ENCODE peak calls at places on chromosome 4, in seven cellular contexts. J is right lobe of liver; L is right cardiac atrium; K is foreskin keratinocyte; E is AG04450; G is effector memory CD4-positive, alpha-beta T cell; P is right atrium auricular region. D is an unnamed sample.

GRCh38 chr4:53629296-53629695 is 38.0 kb upstream of the LNX1 start:
- DNase-seq in J (no peak), L (no peak), K (no peak), E (no peak), G (no peak), P (no peak), D (no peak)

GRCh38 chr4:159764343-159764952 is 661.6 kb downstream of the RAPGEF2 start:
- DNase-seq in J (no peak), L (no peak), K (peak), E (no peak), G (no peak), P (no peak), D (no peak)

GRCh38 chr4:157057187-157057586 is 18.8 kb upstream of the GLRB start:
- DNase-seq in J (no peak), L (no peak), K (no peak), E (no peak), G (no peak), P (no peak), D (no peak)

GRCh38 chr4:89283226-89283974 is 24.2 kb downstream of the GPRIN3 start:
- DNase-seq in J (no peak), L (no peak), K (peak), E (no peak), G (peak), P (no peak), D (no peak)

GRCh38 chr4:41506071-41506470 is 31.9 kb upstream of the LIMCH1 start:
- DNase-seq in J (no peak), L (no peak), K (peak), E (no peak), G (no peak), P (no peak), D (no peak)

GRCh38 chr4:172786039-172786792 is 382.4 kb upstream of the GALNT7 start:
- DNase-seq in J (no peak), L (peak), K (peak), E (no peak), G (no peak), P (no peak), D (no peak)

GRCh38 chr4:108080752-108081151 is 88.0 kb downstream of the LEF1 start:
- DNase-seq in J (no peak), L (no peak), K (no peak), E (no peak), G (no peak), P (no peak), D (no peak)

GRCh38 chr4:109234596-109234995 is 67.9 kb downstream of the COL25A1 start:
- DNase-seq in J (no peak), L (no peak), K (no peak), E (no peak), G (no peak), P (no peak), D (no peak)

GRCh38 chr4:68606240-68606639 is 30.1 kb upstream of the UGT2B17 start:
- DNase-seq in J (no peak), L (no peak), K (no peak), E (no peak), G (no peak), P (no peak), D (no peak)

GRCh38 chr4:102263024-102263787 is 82.1 kb downstream of the SLC39A8 start:
- DNase-seq in J (no peak), L (no peak), K (peak), E (no peak), G (no peak), P (no peak), D (no peak)

GRCh38 chr4:185304944-185305690 is 90.6 kb downstream of the LRP2BP start:
- DNase-seq in J (no peak), L (no peak), K (peak), E (no peak), G (no peak), P (no peak), D (no peak)

GRCh38 chr4:71211748-71212147 is 127.1 kb upstream of the SLC4A4 start:
- DNase-seq in J (no peak), L (no peak), K (no peak), E (no peak), G (no peak), P (no peak), D (no peak)

GRCh38 chr4:78800965-78801364 is 24.8 kb downstream of the BMP2K start:
- DNase-seq in J (no peak), L (no peak), K (no peak), E (no peak), G (no peak), P (no peak), D (no peak)

GRCh38 chr4:40261246-40262078 is 64.6 kb downstream of the RHOH start:
- DNase-seq in J (no peak), L (no peak), K (no peak), E (no peak), G (no peak), P (no peak), D (no peak)

GRCh38 chr4:85127653-85128052 is 161.2 kb upstream of the WDFY3 start:
- DNase-seq in J (no peak), L (no peak), K (peak), E (no peak), G (no peak), P (no peak), D (no peak)

GRCh38 chr4:5203309-5203708 is 152.0 kb downstream of the STK32B start:
- DNase-seq in J (no peak), L (no peak), K (no peak), E (no peak), G (no peak), P (no peak), D (no peak)

GRCh38 chr4:2269206-2269531 is 7.3 kb upstream of the MXD4 start:
- DNase-seq in J (no peak), L (peak), K (no peak), E (no peak), G (no peak), P (no peak), D (no peak)

GRCh38 chr4:125369098-125369497 is 54.3 kb downstream of the FAT4 start:
- DNase-seq in J (no peak), L (no peak), K (no peak), E (no peak), G (no peak), P (no peak), D (no peak)

GRCh38 chr4:125313989-125314602 is 659 bp upstream of the FAT4 start:
- DNase-seq in J (peak), L (peak), K (no peak), E (no peak), G (no peak), P (no peak), D (no peak)

GRCh38 chr4:119661231-119661630 is 32.6 kb upstream of the PDE5A start:
- DNase-seq in J (no peak), L (no peak), K (no peak), E (no peak), G (no peak), P (no peak), D (no peak)

GRCh38 chr4:24559032-24559821 is 25.1 kb downstream of the DHX15 start:
- DNase-seq in J (no peak), L (no peak), K (no peak), E (no peak), G (no peak), P (no peak), D (no peak)
- H3K27ac ChIP-seq in J (no peak), L (no peak), K (no peak), E (no peak), G (no peak), P (no peak), D (no peak)

GRCh38 chr4:24237709-24238108 is 346.6 kb downstream of the DHX15 start:
- DNase-seq in J (no peak), L (peak), K (no peak), E (no peak), G (no peak), P (no peak), D (no peak)

GRCh38 chr4:24236532-24236931 is 346.7 kb upstream of the PPARGC1A start:
- DNase-seq in J (no peak), L (no peak), K (no peak), E (no peak), G (no peak), P (no peak), D (no peak)

GRCh38 chr4:24230955-24231354 is 341.1 kb upstream of the PPARGC1A start:
- DNase-seq in J (no peak), L (no peak), K (no peak), E (no peak), G (no peak), P (no peak), D (no peak)

GRCh38 chr4:24235609-24236008 is 345.8 kb upstream of the PPARGC1A start:
- DNase-seq in J (no peak), L (no peak), K (no peak), E (no peak), G (no peak), P (no peak), D (no peak)

DNA sequence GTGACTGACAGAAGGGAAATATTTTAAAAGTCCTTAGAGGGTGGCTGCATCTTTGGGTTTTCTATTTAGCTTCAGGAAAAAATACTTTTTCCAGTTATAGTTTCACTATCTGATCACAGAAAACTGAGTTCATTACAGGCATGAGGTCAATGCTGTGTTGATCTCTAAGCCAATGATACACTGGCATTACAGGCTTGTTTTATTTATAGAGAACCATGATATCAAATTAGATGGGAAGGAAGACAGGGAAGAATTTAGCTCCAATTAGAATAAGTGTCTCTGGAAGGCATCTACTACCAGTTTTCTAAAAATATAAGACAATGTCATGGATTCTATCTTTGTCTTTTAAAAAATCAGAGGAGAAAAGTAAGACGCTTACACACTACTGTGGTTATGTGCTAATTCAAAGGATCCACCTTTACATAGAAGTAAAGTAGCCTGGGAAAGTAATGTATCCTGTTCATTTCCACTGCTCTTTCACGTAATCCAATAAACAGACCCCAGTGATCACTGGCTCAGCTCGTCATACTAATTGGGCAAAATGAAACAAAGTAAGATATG is 344.5 kb upstream of the PPARGC1A start:
- DNase-seq in J (no peak), L (no peak), K (no peak), E (no peak), G (no peak), P (no peak), D (no peak)
- H3K27ac ChIP-seq in J (no peak), L (peak), K (no peak), E (no peak), G (no peak), P (peak), D (peak)

GRCh38 chr4:147136783-147137182 is 191.1 kb upstream of the TTC29 start:
- DNase-seq in J (no peak), L (no peak), K (no peak), E (no peak), G (no peak), P (no peak), D (no peak)
- H3K27ac ChIP-seq in J (no peak), L (peak), K (no peak), E (no peak), G (no peak), P (peak), D (peak)

GRCh38 chr4:10054571-10055041 is 33.3 kb upstream of the SLC2A9 start:
- DNase-seq in J (no peak), L (no peak), K (peak), E (no peak), G (no peak), P (no peak), D (no peak)
- H3K27ac ChIP-seq in J (no peak), L (peak), K (no peak), E (no peak), G (no peak), P (peak), D (peak)

DNA sequence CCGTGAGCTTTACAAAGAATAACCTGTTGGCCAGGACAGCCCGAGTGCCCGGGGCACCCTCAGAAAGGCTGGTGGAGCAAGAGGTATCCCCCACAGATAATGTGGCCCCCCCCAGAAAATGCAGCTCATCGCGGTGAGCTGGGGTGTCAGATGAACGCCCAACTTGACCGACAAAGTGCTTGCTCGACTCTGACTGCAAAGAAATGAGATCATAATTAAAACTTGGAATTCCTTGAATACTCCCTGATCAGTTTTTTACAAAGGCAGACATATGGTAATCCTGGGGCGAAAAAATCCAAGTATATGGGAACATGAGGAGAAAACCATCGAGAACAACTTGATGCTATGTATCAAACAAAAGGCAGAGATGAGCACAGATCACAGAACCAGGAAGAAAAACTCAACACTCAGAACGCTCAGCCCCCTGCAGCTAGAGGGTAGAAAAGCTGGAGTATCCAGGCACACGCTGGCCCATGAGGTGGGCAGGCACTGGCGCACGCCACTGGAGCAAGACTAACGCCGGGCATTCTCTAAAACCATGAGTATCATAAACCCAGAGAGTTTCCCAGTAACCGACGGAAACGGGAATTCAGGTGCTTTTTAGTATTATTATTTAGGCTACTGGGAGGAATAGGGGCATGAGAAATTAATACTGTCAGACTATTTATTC is 127.3 kb downstream of the AFAP1 start:
- DNase-seq in J (no peak), L (no peak), K (no peak), E (no peak), G (no peak), P (no peak), D (no peak)
- H3K27ac ChIP-seq in J (no peak), L (peak), K (no peak), E (peak), G (no peak), P (peak), D (no peak)

GRCh38 chr4:14916554-14917304 is 85.6 kb upstream of the CPEB2 start:
- DNase-seq in J (no peak), L (peak), K (peak), E (peak), G (no peak), P (peak), D (no peak)
- H3K27ac ChIP-seq in J (peak), L (peak), K (no peak), E (no peak), G (no peak), P (peak), D (no peak)

DNA sequence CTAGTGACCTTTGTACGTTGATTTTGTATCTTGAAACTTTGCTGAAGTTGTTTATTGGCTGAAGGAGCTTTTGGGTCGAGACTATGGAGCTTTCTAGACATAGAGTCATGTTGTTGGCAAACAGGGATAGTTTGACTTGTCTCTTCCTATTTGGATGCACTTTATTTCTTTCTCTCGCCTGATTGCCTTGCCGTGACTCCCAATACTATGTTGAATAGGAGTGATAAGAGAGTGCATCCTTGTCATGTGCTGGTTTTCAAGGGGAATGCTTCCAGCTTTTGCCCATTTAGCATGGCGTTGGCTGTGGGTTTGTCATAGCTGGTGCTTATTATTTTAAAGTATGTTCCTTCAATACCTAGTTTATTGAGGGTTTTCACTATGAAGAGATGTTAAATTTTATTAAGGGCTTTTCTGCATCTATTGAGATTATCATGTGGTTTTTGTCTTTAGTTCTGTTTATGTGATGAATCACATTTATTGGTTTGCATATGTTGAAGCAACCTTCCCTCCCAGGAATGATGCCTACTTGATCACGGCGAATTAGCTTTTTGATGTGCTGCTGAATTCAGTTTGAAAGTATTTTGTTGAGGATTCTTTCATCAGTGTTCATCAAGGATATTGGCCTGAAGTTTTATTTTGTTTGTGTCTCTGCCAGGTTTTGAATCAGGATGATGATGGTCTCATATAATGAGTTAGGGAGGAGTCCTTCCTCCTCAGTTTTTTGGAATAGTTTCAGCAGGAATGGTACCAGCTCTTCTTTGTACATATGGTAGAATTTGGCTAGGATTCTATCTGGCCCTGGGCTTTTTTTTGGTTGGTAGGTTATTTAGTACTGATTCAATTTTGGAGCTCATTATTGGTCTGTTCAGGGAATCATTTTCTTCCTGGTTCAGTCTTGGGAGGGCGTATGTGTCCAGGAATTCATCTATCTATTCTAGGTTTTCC is 72.9 kb upstream of the BOD1L1 start:
- DNase-seq in J (no peak), L (no peak), K (peak), E (peak), G (no peak), P (no peak), D (no peak)
- H3K27ac ChIP-seq in J (no peak), L (no peak), K (no peak), E (no peak), G (no peak), P (no peak), D (no peak)

GRCh38 chr4:187491959-187492358 is 503.6 kb upstream of the ZFP42 start:
- DNase-seq in J (no peak), L (no peak), K (peak), E (peak), G (no peak), P (no peak), D (no peak)
- H3K27ac ChIP-seq in J (no peak), L (no peak), K (no peak), E (no peak), G (no peak), P (no peak), D (no peak)

GRCh38 chr4:112823631-112824030 is 186.7 kb downstream of the LARP7 start:
- DNase-seq in J (no peak), L (no peak), K (no peak), E (no peak), G (no peak), P (no peak), D (no peak)

GRCh38 chr4:112819729-112820128 is 182.8 kb downstream of the LARP7 start:
- DNase-seq in J (no peak), L (no peak), K (no peak), E (no peak), G (no peak), P (no peak), D (no peak)

GRCh38 chr4:112813790-112814189 is 176.8 kb downstream of the LARP7 start:
- DNase-seq in J (no peak), L (no peak), K (peak), E (peak), G (no peak), P (no peak), D (no peak)

GRCh38 chr4:112823141-112823540 is 186.2 kb downstream of the LARP7 start:
- DNase-seq in J (no peak), L (no peak), K (no peak), E (no peak), G (no peak), P (no peak), D (no peak)

DNA sequence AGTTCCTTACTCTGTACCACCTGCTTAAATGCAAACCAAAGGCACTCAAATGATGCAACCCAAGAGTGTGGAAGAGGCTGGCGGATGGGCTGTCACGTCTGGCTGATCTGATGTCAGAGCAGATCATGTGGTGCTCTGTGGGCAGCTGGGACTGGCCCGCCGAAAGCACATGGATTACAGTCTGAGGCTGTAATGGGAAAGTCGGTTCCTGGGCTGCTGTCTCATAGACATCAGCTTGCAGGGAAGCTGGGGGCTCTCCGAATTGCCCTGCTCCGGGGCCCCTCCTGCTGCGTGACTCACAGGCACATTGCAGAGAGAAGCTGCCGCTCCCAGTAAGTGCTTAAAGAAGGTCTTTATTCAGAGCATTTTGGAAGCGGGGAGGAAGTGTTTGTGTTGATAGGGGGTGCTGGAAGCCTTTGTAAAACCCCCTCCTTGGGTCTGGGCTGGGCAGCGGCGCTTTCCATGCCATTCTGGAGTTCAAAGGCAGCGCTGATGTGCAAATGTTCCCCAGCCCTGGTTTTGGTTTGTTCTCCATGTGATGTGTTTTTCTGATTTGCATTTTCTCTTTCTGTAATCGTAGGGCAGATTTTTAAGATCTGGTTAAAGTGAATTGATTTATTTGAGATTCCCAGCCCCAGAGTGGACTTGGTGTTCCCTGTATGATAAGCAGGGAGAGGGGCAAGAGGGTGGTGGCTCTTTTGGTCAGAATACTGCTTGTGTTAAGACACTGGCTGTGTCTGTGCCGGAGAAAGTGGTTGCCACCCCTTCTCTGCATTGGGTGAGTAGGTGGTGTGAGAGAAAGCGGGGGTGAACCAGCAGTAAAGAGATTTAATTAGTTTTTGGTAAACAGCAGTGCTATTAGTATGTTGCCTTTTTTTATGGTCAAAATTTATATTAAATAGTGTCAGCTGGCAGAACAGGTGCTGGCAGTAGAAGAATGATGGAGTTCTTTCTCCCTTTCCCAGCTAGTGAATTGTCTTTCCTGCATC is 181.3 kb downstream of the LARP7 start:
- DNase-seq in J (no peak), L (peak), K (peak), E (peak), G (no peak), P (peak), D (peak)
- H3K27ac ChIP-seq in J (no peak), L (no peak), K (peak), E (peak), G (no peak), P (peak), D (peak)